ENCODE peak calls at places on chromosomes 4 and X, in seven cellular contexts. X is GM12865; P is NCI-H1105 treated with DMSO at 0.1 percent for 48 hours; F is stimulated activated CD8-positive, alpha-beta memory T cell treated with anti-CD3 and anti-CD28 coated beads, Interleukin-15, amount 100 ng/mL, for 4 hours; B is effector memory CD8-positive, alpha-beta T cell; V is NT2/D1; E is posterior cingulate gyrus. N is an unnamed sample.

GRCh38 chr4:189092596-189092995 is 848.1 kb upstream of the FRG1 start:
- DNase-seq in B (no peak), P (no peak), X (no peak), E (no peak), V (no peak), F (no peak), N (no peak)

GRCh38 chrX:46255066-46255465 is 290.2 kb downstream of the ZNF674 start:
- DNase-seq in X (no peak), F (no peak), E (no peak), B (no peak), P (no peak), V (no peak), N (no peak)

GRCh38 chr4:33369366-33369899 is 2649.3 kb downstream of the PCDH7 start:
- DNase-seq in F (no peak), P (no peak), E (no peak), X (no peak), V (no peak), B (no peak), N (no peak)

GRCh38 chr4:37737456-37737855 is 51.3 kb upstream of the RELL1 start:
- DNase-seq in E (no peak), F (no peak), P (no peak), X (no peak), V (no peak), B (no peak), N (no peak)

GRCh38 chrX:130347336-130347735 is 7.6 kb downstream of the SLC25A14 start:
- DNase-seq in B (no peak), V (no peak), E (no peak), F (no peak), P (no peak), X (no peak), N (no peak)

GRCh38 chr4:133800966-133801365 is 400.6 kb downstream of the PABPC4L start:
- DNase-seq in F (no peak), B (no peak), X (no peak), E (no peak), P (no peak), V (no peak), N (no peak)

GRCh38 chrX:9163153-9163790 is 129.3 kb upstream of the FAM9B start:
- DNase-seq in V (no peak), E (no peak), F (no peak), X (no peak), P (peak; percentile 82), B (no peak), N (no peak)

GRCh38 chr4:20251796-20252655 is at the start of gene SLIT2:
- DNase-seq in E (peak; percentile 78), P (peak; percentile 71), X (peak; percentile 48), V (peak; percentile 69), B (no peak), F (no peak), N (no peak)

GRCh38 chrX:15298201-15298600 is 17.2 kb downstream of the ASB11 start:
- DNase-seq in P (no peak), E (no peak), V (no peak), B (no peak), X (no peak), F (no peak), N (no peak)

GRCh38 chr4:105845559-105845958 is 49.7 kb upstream of the NPNT start:
- DNase-seq in B (no peak), F (no peak), X (no peak), P (no peak), V (no peak), E (no peak), N (no peak)

GRCh38 chr4:13534344-13535063 is 9.8 kb downstream of the NKX3-2 start:
- DNase-seq in V (no peak), X (no peak), B (no peak), F (no peak), E (no peak), P (no peak), N (no peak)

GRCh38 chrX:66203114-66203513 is 39.1 kb downstream of the HEPH start:
- DNase-seq in X (peak; percentile 6), B (no peak), E (no peak), V (no peak), P (no peak), F (no peak), N (no peak)

GRCh38 chrX:11137543-11138139 is 26.5 kb downstream of the HCCS start:
- DNase-seq in B (peak; percentile 1), F (no peak), V (no peak), P (peak; percentile 1), E (no peak), X (peak; percentile 34), N (no peak)

GRCh38 chrX:54248309-54248708 is 65.3 kb upstream of the FAM120C start:
- DNase-seq in E (no peak), F (no peak), B (no peak), P (peak; percentile 32), X (peak; percentile 13), V (no peak), N (no peak)

GRCh38 chr4:91961504-91961903 is 342.3 kb upstream of the GRID2 start:
- DNase-seq in P (no peak), F (no peak), B (no peak), V (no peak), X (no peak), E (no peak), N (no peak)

GRCh38 chr4:6658635-6659075 is 18.2 kb downstream of the MRFAP1 start:
- DNase-seq in B (peak; percentile 57), V (no peak), P (no peak), X (peak; percentile 34), E (peak; percentile 66), F (no peak), N (peak; percentile 40)

GRCh38 chr4:79982587-79983327 is 90.3 kb downstream of the ANTXR2 start:
- DNase-seq in F (no peak), E (no peak), P (no peak), V (no peak), B (no peak), X (no peak), N (no peak)

GRCh38 chrX:47060708-47061107 is 17.5 kb upstream of the RGN start:
- DNase-seq in X (no peak), P (no peak), B (no peak), F (no peak), V (no peak), E (no peak), N (no peak)

GRCh38 chr4:87530868-87531267 is 1.7 kb upstream of the SPARCL1 start:
- DNase-seq in F (no peak), E (peak; percentile 50), P (peak; percentile 53), X (no peak), B (no peak), V (no peak), N (no peak)

GRCh38 chr4:15182600-15183222 is 180.4 kb downstream of the CPEB2 start:
- DNase-seq in X (no peak), P (no peak), F (no peak), V (no peak), B (no peak), E (no peak), N (no peak)

GRCh38 chrX:13256562-13256961 is 63.3 kb downstream of the ATXN3L start:
- DNase-seq in X (peak; percentile 52), P (no peak), V (no peak), E (no peak), F (no peak), B (no peak), N (no peak)

GRCh38 chrX:1323315-1323714 is 13.3 kb upstream of the IL3RA start:
- DNase-seq in V (peak; percentile 61), E (no peak), F (no peak), P (no peak), X (peak; percentile 89), B (peak; percentile 23), N (peak; percentile 13)

GRCh38 chr4:88792268-88792781 is 94.7 kb upstream of the NAP1L5 start:
- DNase-seq in F (no peak), X (peak; percentile 32), B (no peak), P (no peak), V (no peak), E (no peak), N (no peak)

GRCh38 chr4:37389967-37390580 is 145.5 kb downstream of the NWD2 start:
- DNase-seq in E (no peak), X (peak; percentile 80), B (no peak), F (no peak), V (peak; percentile 38), P (peak; percentile 13), N (no peak)

GRCh38 chrX:69068295-69069085 is 96.8 kb downstream of the PJA1 start:
- DNase-seq in X (no peak), E (no peak), V (no peak), F (no peak), P (no peak), B (no peak), N (no peak)

GRCh38 chrX:152988536-152989291 is 5.2 kb downstream of the PNMA5 start:
- DNase-seq in X (peak; percentile 12), F (no peak), E (no peak), B (no peak), P (no peak), V (no peak), N (no peak)

GRCh38 chr4:8838911-8839431 is 32.7 kb downstream of the HMX1 start:
- DNase-seq in P (no peak), V (no peak), E (no peak), X (no peak), F (no peak), B (no peak), N (no peak)

GRCh38 chr4:79049840-79050520 is 110.7 kb upstream of the PAQR3 start:
- DNase-seq in B (no peak), E (peak; percentile 8), F (no peak), P (peak; percentile 73), V (no peak), X (no peak), N (no peak)

GRCh38 chrX:47831788-47832187 is 4.9 kb upstream of the ZNF81 start:
- DNase-seq in E (no peak), B (peak; percentile 46), V (peak; percentile 48), F (peak; percentile 19), P (peak; percentile 38), X (peak; percentile 66), N (peak; percentile 37)

GRCh38 chr4:4386736-4387392 is at the start of gene NSG1:
- DNase-seq in F (no peak), X (peak; percentile 8), V (no peak), E (peak; percentile 72), B (peak; percentile 25), P (peak; percentile 14), N (peak; percentile 21)

GRCh38 chr4:183348706-183349659 is 26.8 kb upstream of the CLDN24 start:
- DNase-seq in B (no peak), E (no peak), F (no peak), P (no peak), V (no peak), X (no peak), N (no peak)

GRCh38 chr4:73990988-73991883 is 3.2 kb upstream of the PPBP start:
- DNase-seq in E (no peak), B (no peak), P (no peak), V (no peak), X (no peak), F (no peak), N (no peak)

GRCh38 chrX:45070116-45071007 is 130.3 kb downstream of the DIPK2B start:
- DNase-seq in E (no peak), B (no peak), P (peak; percentile 36), X (peak; percentile 63), F (no peak), V (peak; percentile 5), N (no peak)

GRCh38 chrX:113492895-113493294 is 652.3 kb upstream of the AMOT start:
- DNase-seq in P (no peak), B (no peak), V (no peak), X (no peak), E (no peak), F (no peak), N (no peak)

GRCh38 chrX:17542123-17542522 is 167.1 kb downstream of the NHS start:
- DNase-seq in X (no peak), B (no peak), V (no peak), E (no peak), F (no peak), P (no peak), N (no peak)

GRCh38 chrX:68832101-68832416 is 3.2 kb downstream of the EFNB1 start:
- DNase-seq in E (no peak), P (peak; percentile 19), X (peak; percentile 64), F (no peak), B (no peak), V (no peak), N (no peak)